ENCODE peak calls at places on chromosomes 7 and 10, in ten cellular contexts. N, T, J, W, P, V, M, F, H and Y are unnamed samples. For H3K9me3 and H3K4me1, the result is how much of the 10 kb centered on the place peaks cover.

GRCh38 chr10:98957801-98958200 is 277.9 kb downstream of the HPSE2 start:
- DNase-seq in H (no peak), F (no peak), V (no peak), M (no peak), T (no peak), N (no peak), W (no peak), P (no peak), J (no peak), Y (no peak)

GRCh38 chr7:101507791-101508252 is 121.3 kb downstream of the MYL10 start:
- DNase-seq in M (peak), P (no peak), F (no peak), W (peak), N (peak), V (no peak), J (no peak), T (peak), H (no peak), Y (no peak)

GRCh38 chr10:23643396-23643795 is 204.5 kb downstream of the OTUD1 start:
- DNase-seq in J (no peak), W (no peak), P (peak), N (no peak), M (no peak), V (no peak), F (no peak), T (no peak), H (peak), Y (peak)

GRCh38 chr7:138886501-138886917 is 88.5 kb upstream of the ATP6V0A4 start:
- DNase-seq in M (peak), J (no peak), N (peak), H (no peak), F (no peak), W (peak), T (peak), P (no peak), V (no peak), Y (no peak)

GRCh38 chr7:23246540-23246939 is at the start of gene GPNMB:
- DNase-seq in N (no peak), P (no peak), F (peak), W (no peak), T (no peak), V (no peak), J (no peak), H (peak), M (no peak), Y (no peak)

GRCh38 chr10:122302315-122302714 is 31.2 kb downstream of the BTBD16 start:
- DNase-seq in T (no peak), H (no peak), F (no peak), V (no peak), W (no peak), N (no peak), M (no peak), J (no peak), P (no peak), Y (no peak)

GRCh38 chr10:43045246-43045621 is 31.6 kb upstream of the RET start:
- DNase-seq in W (no peak), M (no peak), V (no peak), F (no peak), H (peak), T (no peak), N (no peak), P (peak), J (peak), Y (peak)

GRCh38 chr7:150963707-150964559 is 14.2 kb downstream of the KCNH2 start:
- DNase-seq in J (peak), T (no peak), H (no peak), M (no peak), F (peak), N (no peak), P (no peak), V (peak), W (no peak), Y (no peak)

GRCh38 chr10:129718548-129719414 is 245.3 kb downstream of the EBF3 start:
- DNase-seq in F (no peak), V (no peak), J (no peak), N (no peak), W (no peak), M (no peak), T (no peak), P (no peak), H (no peak), Y (no peak)

GRCh38 chr10:91681361-91682276 is 48.7 kb upstream of the PPP1R3C start:
- DNase-seq in F (no peak), N (no peak), V (no peak), M (peak), H (no peak), J (peak), T (no peak), W (no peak), P (no peak), Y (no peak)

GRCh38 chr7:120793213-120793936 is 64.6 kb downstream of the TSPAN12 start:
- DNase-seq in V (no peak), F (no peak), P (no peak), W (no peak), H (no peak), M (no peak), N (no peak), T (no peak), J (no peak), Y (no peak)

GRCh38 chr10:34537629-34538231 is 277.4 kb downstream of the PARD3 start:
- DNase-seq in P (no peak), T (no peak), N (no peak), W (peak), J (no peak), V (no peak), M (no peak), F (no peak), H (no peak), Y (no peak)

GRCh38 chr7:3517344-3517743 is 216.3 kb downstream of the SDK1 start:
- DNase-seq in H (no peak), W (no peak), P (no peak), F (no peak), V (no peak), M (no peak), J (no peak), N (no peak), T (no peak), Y (no peak)

GRCh38 chr10:91683976-91684375 is 51.1 kb upstream of the PPP1R3C start:
- DNase-seq in P (no peak), V (no peak), H (no peak), W (no peak), J (no peak), F (no peak), M (no peak), N (peak), T (no peak), Y (no peak)

GRCh38 chr10:84395581-84395980 is 67.2 kb downstream of the CCSER2 start:
- DNase-seq in W (no peak), F (no peak), T (no peak), N (no peak), M (no peak), H (no peak), J (no peak), V (no peak), P (no peak), Y (no peak)

GRCh38 chr10:3741688-3742461 is 43.1 kb downstream of the KLF6 start:
- DNase-seq in V (no peak), H (no peak), F (no peak), P (no peak), N (no peak), M (no peak), W (peak), T (no peak), J (no peak), Y (no peak)

GRCh38 chr10:110163192-110163773 is 44.1 kb upstream of the MXI1 start:
- DNase-seq in F (no peak), T (no peak), N (peak), J (no peak), M (no peak), W (no peak), H (no peak), V (no peak), P (no peak), Y (no peak)

GRCh38 chr7:38052786-38053185 is 125.3 kb upstream of the STARD3NL start:
- DNase-seq in F (no peak), H (no peak), M (no peak), V (no peak), P (no peak), J (no peak), T (no peak), W (no peak), N (no peak), Y (no peak)

GRCh38 chr7:102230593-102230992 is 56.1 kb upstream of the SH2B2 start:
- DNase-seq in T (no peak), J (no peak), H (no peak), F (no peak), P (no peak), V (no peak), M (no peak), W (no peak), N (no peak), Y (no peak)

GRCh38 chr7:131057015-131057518 is 270.6 kb upstream of the MKLN1 start:
- DNase-seq in W (peak), V (no peak), T (peak), H (no peak), N (no peak), J (no peak), P (no peak), F (no peak), M (no peak), Y (no peak)

GRCh38 chr10:131177431-131178327 is 133.8 kb downstream of the TCERG1L start:
- DNase-seq in N (no peak), J (no peak), T (no peak), P (no peak), M (no peak), F (no peak), H (no peak), V (no peak), W (no peak), Y (no peak)

GRCh38 chr7:159227433-159227832 is 82.8 kb upstream of the VIPR2 start:
- DNase-seq in J (no peak), H (no peak), W (no peak), N (no peak), F (no peak), T (no peak), M (no peak), V (no peak), P (no peak), Y (no peak)

GRCh38 chr7:157759246-157759805 is 422.5 kb downstream of the DNAJB6 start:
- DNase-seq in V (no peak), W (no peak), F (no peak), H (no peak), P (peak), M (no peak), J (no peak), N (no peak), T (no peak), Y (peak)

GRCh38 chr7:1060315-1061080 is 16.2 kb downstream of the GPR146 start:
- DNase-seq in P (no peak), N (peak), J (peak), T (peak), W (no peak), H (peak), V (no peak), M (peak), F (no peak), Y (peak)

GRCh38 chr7:27616914-27617548 is 45.7 kb downstream of the HIBADH start:
- DNase-seq in M (no peak), P (no peak), T (no peak), J (no peak), W (no peak), H (no peak), N (no peak), F (no peak), V (no peak), Y (no peak)

GRCh38 chr7:47571355-47572100 is 10.4 kb downstream of the TNS3 start:
- DNase-seq in J (peak), F (peak), M (peak), W (peak), T (no peak), P (peak), H (peak), N (no peak), V (peak), Y (peak)

GRCh38 chr10:2188371-2188770 is 451.0 kb upstream of the ADARB2 start:
- DNase-seq in T (no peak), J (no peak), V (no peak), H (no peak), P (no peak), M (no peak), N (no peak), F (no peak), W (no peak), Y (no peak)

DNA sequence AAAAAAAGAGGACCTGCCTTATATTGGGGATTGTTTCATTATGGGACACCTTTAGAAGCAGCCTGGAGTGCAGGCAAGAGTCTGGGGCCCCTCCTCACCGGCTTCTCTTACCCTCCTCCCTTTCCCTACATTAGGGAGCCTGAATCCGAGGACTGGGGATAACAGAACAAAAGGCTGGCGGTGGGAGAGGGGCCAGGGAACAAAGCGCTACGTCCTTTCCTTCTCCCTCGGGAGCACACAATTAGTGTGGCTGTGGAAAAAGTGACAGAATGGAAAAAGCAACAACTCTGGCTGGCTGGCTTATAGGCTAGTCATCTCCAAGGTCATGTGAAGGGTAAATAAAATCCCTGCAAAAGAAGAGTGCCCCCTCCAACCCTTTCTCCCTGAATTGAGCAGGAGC is 74.7 kb downstream of the LSM5 start:
- DNase-seq in T (no peak), M (no peak), H (no peak), F (no peak), P (no peak), J (no peak), V (no peak), W (no peak), N (peak), Y (no peak)
- H3K9me3 ChIP-seq in T (under half), M (under half), H (under half), F (under half), P (under half), J (under half), V (under half), W (under half), N (under half), Y (under half)

GRCh38 chr7:12984117-12984516 is 296.7 kb downstream of the ARL4A start:
- DNase-seq in W (no peak), H (no peak), P (no peak), F (no peak), J (no peak), T (no peak), V (no peak), N (no peak), M (no peak), Y (no peak)
- H3K4me1 ChIP-seq in W (under half), H (under half), P (under half), F (under half), J (under half), T (under half), V (under half), N (under half), M (under half), Y (under half)

GRCh38 chr10:10515479-10516204 is 502.0 kb upstream of the CELF2 start:
- DNase-seq in J (no peak), F (no peak), P (no peak), N (no peak), T (no peak), H (no peak), M (no peak), V (no peak), W (no peak), Y (no peak)
- H3K9me3 ChIP-seq in J (under half), F (under half), P (under half), N (under half), T (under half), H (under half), M (under half), V (under half), W (under half), Y (under half)

GRCh38 chr10:22443200-22443881 is 98.0 kb downstream of the SPAG6 start:
- DNase-seq in J (no peak), W (no peak), T (no peak), H (no peak), V (no peak), P (no peak), F (no peak), M (no peak), N (no peak), Y (no peak)
- H3K4me1 ChIP-seq in J (under half), W (under half), T (under half), H (under half), V (under half), P (under half), F (under half), M (under half), N (under half), Y (under half)

GRCh38 chr7:98687331-98687863 is 70.3 kb downstream of the NPTX2 start:
- DNase-seq in P (no peak), W (no peak), F (no peak), N (peak), H (no peak), T (no peak), V (no peak), M (no peak), J (no peak), Y (no peak)
- H3K9me3 ChIP-seq in P (under half), W (under half), F (under half), N (under half), H (under half), T (under half), V (under half), M (under half), J (under half), Y (under half)

DNA sequence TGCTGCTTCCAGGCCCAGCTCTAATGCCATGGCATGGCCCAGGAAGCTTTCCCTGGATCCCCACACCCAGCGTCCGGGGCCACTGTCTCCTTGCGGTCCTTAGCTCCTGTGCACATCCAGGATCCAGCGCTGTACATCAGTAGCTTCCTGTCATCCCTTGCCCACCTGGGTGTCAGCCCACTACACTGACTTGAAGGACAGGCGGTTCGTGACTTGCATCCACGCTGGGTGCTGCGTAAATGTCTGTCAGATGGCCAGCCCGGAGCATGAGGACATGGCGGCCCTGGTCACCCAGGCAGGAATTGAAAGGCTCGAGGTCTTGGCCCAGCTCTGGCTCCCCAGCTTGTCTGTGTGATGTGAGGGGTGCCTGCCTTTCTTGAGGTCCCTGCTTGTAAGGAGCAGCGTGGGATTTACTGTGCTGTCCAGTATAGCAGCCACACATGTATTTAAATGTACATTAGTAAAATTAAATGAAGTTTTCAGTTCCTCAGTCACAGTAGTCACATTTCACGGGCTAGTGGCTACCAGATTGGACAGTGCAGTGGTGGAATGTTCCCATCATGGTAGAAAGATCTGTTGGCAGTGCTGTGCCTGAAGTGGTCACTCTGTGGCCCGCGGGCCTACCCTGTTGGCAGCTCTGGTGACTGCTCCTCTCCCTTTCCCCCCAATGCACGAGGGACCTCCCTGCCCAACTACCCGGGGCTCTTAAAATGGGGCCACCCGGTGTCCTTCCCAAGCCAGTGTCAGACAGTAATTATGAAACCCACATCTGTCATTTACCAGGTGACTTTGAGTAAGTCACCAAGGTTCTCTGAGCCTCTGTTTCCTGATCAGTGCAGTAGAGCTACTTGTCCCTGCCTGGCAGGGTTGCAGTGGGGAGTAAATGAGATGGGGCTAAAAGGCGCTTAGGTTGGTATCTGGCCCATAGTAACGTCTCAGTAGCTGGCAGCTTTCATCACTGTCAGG is 97.8 kb upstream of the PPIF start:
- DNase-seq in T (peak), H (no peak), V (peak), J (no peak), N (no peak), W (peak), M (no peak), F (no peak), P (no peak), Y (no peak)
- H3K4me1 ChIP-seq in T (half or more), H (half or more), V (half or more), J (half or more), N (under half), W (half or more), M (under half), F (half or more), P (half or more), Y (under half)